ENCODE peak calls at places on chromosome 1, in nine cellular contexts. One of them, this sample, is unnamed. For H3K4me1, the result is how much of the 10 kb centered on the place peaks cover.

GRCh38 chr1:53511933-53512806 is 53.0 kb downstream of the DMRTB1 start:
- DNase-seq in thoracic aorta: no peak
- DNase-seq in mucosa of descending colon: no peak
- DNase-seq in lower lobe of right lung: no peak
- DNase-seq in endodermal cell: no peak
- DNase-seq in psoas muscle: no peak
- DNase-seq in cardiac muscle cell: peak
- DNase-seq in IMR-90: peak
- DNase-seq in heart right ventricle: peak
- DNase-seq in this sample: no peak

GRCh38 chr1:162905174-162905573 is 44.2 kb upstream of the CCDC190 start:
- DNase-seq in IMR-90: no peak
- DNase-seq in lower lobe of right lung: no peak
- DNase-seq in psoas muscle: no peak
- DNase-seq in cardiac muscle cell: peak
- DNase-seq in heart right ventricle: no peak
- DNase-seq in thoracic aorta: no peak
- DNase-seq in endodermal cell: no peak
- DNase-seq in mucosa of descending colon: no peak
- DNase-seq in this sample: no peak

GRCh38 chr1:35281565-35281964 is 13.1 kb downstream of the ZMYM4 start:
- DNase-seq in heart right ventricle: no peak
- DNase-seq in lower lobe of right lung: no peak
- DNase-seq in IMR-90: no peak
- DNase-seq in thoracic aorta: no peak
- DNase-seq in endodermal cell: no peak
- DNase-seq in cardiac muscle cell: no peak
- DNase-seq in mucosa of descending colon: no peak
- DNase-seq in psoas muscle: no peak
- DNase-seq in this sample: no peak

GRCh38 chr1:37001697-37002096 is 32.6 kb downstream of the GRIK3 start:
- DNase-seq in psoas muscle: no peak
- DNase-seq in IMR-90: no peak
- DNase-seq in mucosa of descending colon: no peak
- DNase-seq in endodermal cell: peak
- DNase-seq in cardiac muscle cell: no peak
- DNase-seq in lower lobe of right lung: no peak
- DNase-seq in heart right ventricle: no peak
- DNase-seq in thoracic aorta: no peak
- DNase-seq in this sample: no peak

GRCh38 chr1:78437393-78437792 is 53.4 kb upstream of the PTGFR start:
- DNase-seq in thoracic aorta: no peak
- DNase-seq in heart right ventricle: no peak
- DNase-seq in mucosa of descending colon: no peak
- DNase-seq in psoas muscle: no peak
- DNase-seq in lower lobe of right lung: no peak
- DNase-seq in IMR-90: peak
- DNase-seq in cardiac muscle cell: peak
- DNase-seq in endodermal cell: no peak
- DNase-seq in this sample: no peak

GRCh38 chr1:116122955-116123757 is 12.0 kb downstream of the MAB21L3 start:
- DNase-seq in heart right ventricle: no peak
- DNase-seq in endodermal cell: no peak
- DNase-seq in cardiac muscle cell: peak
- DNase-seq in thoracic aorta: no peak
- DNase-seq in lower lobe of right lung: peak
- DNase-seq in psoas muscle: no peak
- DNase-seq in mucosa of descending colon: peak
- DNase-seq in IMR-90: peak
- DNase-seq in this sample: no peak

GRCh38 chr1:31581821-31582810 is 5.8 kb downstream of the TINAGL1 start:
- DNase-seq in heart right ventricle: no peak
- DNase-seq in IMR-90: no peak
- DNase-seq in cardiac muscle cell: no peak
- DNase-seq in thoracic aorta: no peak
- DNase-seq in endodermal cell: peak
- DNase-seq in lower lobe of right lung: no peak
- DNase-seq in psoas muscle: no peak
- DNase-seq in mucosa of descending colon: peak
- DNase-seq in this sample: no peak

GRCh38 chr1:2050482-2050792 is 226 bp downstream of the PRKCZ start:
- DNase-seq in IMR-90: no peak
- DNase-seq in endodermal cell: no peak
- DNase-seq in lower lobe of right lung: no peak
- DNase-seq in psoas muscle: no peak
- DNase-seq in mucosa of descending colon: no peak
- DNase-seq in cardiac muscle cell: no peak
- DNase-seq in heart right ventricle: no peak
- DNase-seq in thoracic aorta: no peak
- DNase-seq in this sample: no peak

GRCh38 chr1:175792126-175792525 is 48.7 kb upstream of the TNR start:
- DNase-seq in thoracic aorta: no peak
- DNase-seq in cardiac muscle cell: no peak
- DNase-seq in lower lobe of right lung: no peak
- DNase-seq in heart right ventricle: no peak
- DNase-seq in endodermal cell: no peak
- DNase-seq in mucosa of descending colon: no peak
- DNase-seq in psoas muscle: no peak
- DNase-seq in IMR-90: no peak
- DNase-seq in this sample: no peak

GRCh38 chr1:32870615-32871363 is at the start of gene FNDC5:
- DNase-seq in IMR-90: peak
- DNase-seq in thoracic aorta: no peak
- DNase-seq in cardiac muscle cell: peak
- DNase-seq in endodermal cell: peak
- DNase-seq in heart right ventricle: no peak
- DNase-seq in mucosa of descending colon: no peak
- DNase-seq in psoas muscle: no peak
- DNase-seq in lower lobe of right lung: no peak
- DNase-seq in this sample: peak

GRCh38 chr1:236522937-236523703 is 662 bp upstream of the LGALS8 start:
- DNase-seq in thoracic aorta: no peak
- DNase-seq in mucosa of descending colon: peak
- DNase-seq in heart right ventricle: peak
- DNase-seq in lower lobe of right lung: peak
- DNase-seq in IMR-90: no peak
- DNase-seq in psoas muscle: peak
- DNase-seq in endodermal cell: peak
- DNase-seq in cardiac muscle cell: no peak
- DNase-seq in this sample: peak

GRCh38 chr1:36109041-36109679 is 15.9 kb downstream of the COL8A2 start:
- DNase-seq in psoas muscle: no peak
- DNase-seq in mucosa of descending colon: no peak
- DNase-seq in IMR-90: peak
- DNase-seq in heart right ventricle: no peak
- DNase-seq in thoracic aorta: no peak
- DNase-seq in lower lobe of right lung: no peak
- DNase-seq in cardiac muscle cell: peak
- DNase-seq in endodermal cell: no peak
- DNase-seq in this sample: no peak

DNA sequence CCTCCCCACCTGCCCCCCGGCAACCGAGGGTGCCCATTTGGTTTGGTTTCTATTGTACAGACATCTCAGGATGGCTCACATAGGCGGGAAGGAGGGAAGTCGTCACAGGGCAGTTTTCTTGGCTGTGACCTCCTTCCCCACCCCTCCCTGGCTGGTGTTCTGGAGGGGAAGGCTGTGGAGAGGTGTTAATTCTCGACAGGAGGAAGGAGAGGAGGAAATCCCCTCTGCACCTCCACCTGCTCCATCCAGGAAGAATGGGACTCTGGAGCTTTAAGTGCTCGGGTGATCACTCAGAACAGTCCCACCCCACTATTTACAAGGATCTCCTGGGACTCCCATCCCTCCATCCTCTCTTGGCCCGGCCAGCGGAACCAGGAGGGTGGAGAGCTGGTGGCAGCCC is 7.6 kb downstream of the MEX3A start:
- DNase-seq in IMR-90: no peak
- DNase-seq in cardiac muscle cell: no peak
- DNase-seq in mucosa of descending colon: no peak
- DNase-seq in psoas muscle: no peak
- DNase-seq in heart right ventricle: no peak
- DNase-seq in lower lobe of right lung: no peak
- DNase-seq in thoracic aorta: no peak
- DNase-seq in endodermal cell: peak
- DNase-seq in this sample: no peak
- H3K4me1 ChIP-seq in IMR-90: under half
- H3K4me1 ChIP-seq in cardiac muscle cell: half or more
- H3K4me1 ChIP-seq in mucosa of descending colon: under half
- H3K4me1 ChIP-seq in psoas muscle: under half
- H3K4me1 ChIP-seq in heart right ventricle: under half
- H3K4me1 ChIP-seq in lower lobe of right lung: under half
- H3K4me1 ChIP-seq in thoracic aorta: under half
- H3K4me1 ChIP-seq in endodermal cell: under half
- H3K4me1 ChIP-seq in this sample: under half

DNA sequence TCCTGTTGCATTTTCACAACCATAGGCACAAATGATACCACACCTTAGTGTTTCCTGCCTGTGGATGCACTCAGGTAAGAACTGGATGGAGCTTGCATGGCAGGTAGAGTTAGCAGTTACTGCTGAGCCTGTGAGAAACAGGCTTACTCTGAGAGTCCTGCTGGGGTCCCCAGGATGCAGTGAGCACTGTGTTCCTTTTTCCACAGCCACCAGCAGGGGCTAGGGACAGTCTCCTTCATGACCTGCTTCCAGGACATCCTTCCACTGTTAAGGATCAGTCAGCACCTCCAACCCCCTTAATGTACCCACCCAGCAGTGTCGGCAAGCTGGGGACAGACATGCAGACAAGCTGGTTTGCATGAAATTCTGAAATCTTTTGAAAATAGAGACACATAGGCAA is 16.3 kb downstream of the CAPN8 start:
- DNase-seq in mucosa of descending colon: no peak
- DNase-seq in IMR-90: no peak
- DNase-seq in lower lobe of right lung: no peak
- DNase-seq in psoas muscle: no peak
- DNase-seq in cardiac muscle cell: no peak
- DNase-seq in heart right ventricle: no peak
- DNase-seq in endodermal cell: peak
- DNase-seq in thoracic aorta: no peak
- DNase-seq in this sample: no peak
- TF ChIP-seq CTCF in mucosa of descending colon: no peak
- TF ChIP-seq CTCF in IMR-90: no peak
- TF ChIP-seq CTCF in lower lobe of right lung: no peak
- TF ChIP-seq CTCF in psoas muscle: no peak
- TF ChIP-seq CTCF in cardiac muscle cell: no peak
- TF ChIP-seq CTCF in heart right ventricle: no peak
- TF ChIP-seq CTCF in endodermal cell: peak
- TF ChIP-seq CTCF in thoracic aorta: no peak
- TF ChIP-seq CTCF in this sample: no peak

GRCh38 chr1:19402031-19402430 is 83.3 kb downstream of the CAPZB start:
- DNase-seq in thoracic aorta: no peak
- DNase-seq in endodermal cell: no peak
- DNase-seq in lower lobe of right lung: no peak
- DNase-seq in mucosa of descending colon: no peak
- DNase-seq in IMR-90: no peak
- DNase-seq in psoas muscle: no peak
- DNase-seq in heart right ventricle: no peak
- DNase-seq in cardiac muscle cell: no peak
- DNase-seq in this sample: no peak
- H3K4me1 ChIP-seq in thoracic aorta: half or more
- H3K4me1 ChIP-seq in endodermal cell: under half
- H3K4me1 ChIP-seq in lower lobe of right lung: half or more
- H3K4me1 ChIP-seq in mucosa of descending colon: under half
- H3K4me1 ChIP-seq in IMR-90: under half
- H3K4me1 ChIP-seq in psoas muscle: half or more
- H3K4me1 ChIP-seq in heart right ventricle: half or more
- H3K4me1 ChIP-seq in cardiac muscle cell: under half
- H3K4me1 ChIP-seq in this sample: under half

GRCh38 chr1:100542264-100542663 is 4.3 kb downstream of the GPR88 start:
- DNase-seq in mucosa of descending colon: no peak
- DNase-seq in cardiac muscle cell: no peak
- DNase-seq in IMR-90: no peak
- DNase-seq in thoracic aorta: no peak
- DNase-seq in heart right ventricle: no peak
- DNase-seq in lower lobe of right lung: no peak
- DNase-seq in endodermal cell: no peak
- DNase-seq in psoas muscle: no peak
- DNase-seq in this sample: no peak

GRCh38 chr1:100536031-100536430 is 1.9 kb upstream of the GPR88 start:
- DNase-seq in IMR-90: no peak
- DNase-seq in endodermal cell: no peak
- DNase-seq in lower lobe of right lung: no peak
- DNase-seq in thoracic aorta: no peak
- DNase-seq in heart right ventricle: no peak
- DNase-seq in mucosa of descending colon: no peak
- DNase-seq in cardiac muscle cell: no peak
- DNase-seq in psoas muscle: no peak
- DNase-seq in this sample: no peak

GRCh38 chr1:100539836-100540536 is 2.0 kb downstream of the GPR88 start:
- DNase-seq in psoas muscle: no peak
- DNase-seq in cardiac muscle cell: peak
- DNase-seq in thoracic aorta: no peak
- DNase-seq in IMR-90: peak
- DNase-seq in endodermal cell: peak
- DNase-seq in lower lobe of right lung: peak
- DNase-seq in heart right ventricle: no peak
- DNase-seq in mucosa of descending colon: no peak
- DNase-seq in this sample: peak

GRCh38 chr1:100535264-100535663 is 2.7 kb upstream of the GPR88 start:
- DNase-seq in lower lobe of right lung: no peak
- DNase-seq in cardiac muscle cell: no peak
- DNase-seq in heart right ventricle: no peak
- DNase-seq in IMR-90: no peak
- DNase-seq in psoas muscle: no peak
- DNase-seq in thoracic aorta: no peak
- DNase-seq in endodermal cell: no peak
- DNase-seq in mucosa of descending colon: no peak
- DNase-seq in this sample: no peak

GRCh38 chr1:100538935-100539835 is 1.2 kb downstream of the GPR88 start:
- DNase-seq in lower lobe of right lung: peak
- DNase-seq in endodermal cell: peak
- DNase-seq in heart right ventricle: no peak
- DNase-seq in mucosa of descending colon: no peak
- DNase-seq in cardiac muscle cell: no peak
- DNase-seq in IMR-90: peak
- DNase-seq in psoas muscle: no peak
- DNase-seq in thoracic aorta: no peak
- DNase-seq in this sample: peak
- TF ChIP-seq CTCF in lower lobe of right lung: peak
- TF ChIP-seq CTCF in endodermal cell: peak
- TF ChIP-seq CTCF in heart right ventricle: no peak
- TF ChIP-seq CTCF in mucosa of descending colon: no peak
- TF ChIP-seq CTCF in cardiac muscle cell: peak
- TF ChIP-seq CTCF in IMR-90: no peak
- TF ChIP-seq CTCF in psoas muscle: no peak
- TF ChIP-seq CTCF in thoracic aorta: peak
- TF ChIP-seq CTCF in this sample: no peak

This sample was measured in pancreas.